ENCODE peak calls at places on chromosome 3, in five cellular contexts. R, B, Q, D and M are unnamed samples.

GRCh38 chr3:151085227-151085888 is at the start of gene MED12L:
- DNase-seq in R (no peak), B (peak; percentile 91), Q (peak; percentile 52), D (peak; percentile 72), M (no peak)

GRCh38 chr3:126518779-126519177 is 1.2 kb upstream of the UROC1 start:
- DNase-seq in R (no peak), B (no peak), Q (no peak), D (no peak), M (no peak)

GRCh38 chr3:141482250-141482937 is 4.4 kb upstream of the RASA2 start:
- DNase-seq in R (peak; percentile 49), B (peak; percentile 53), Q (peak; percentile 83), D (peak; percentile 68), M (peak; percentile 14)

GRCh38 chr3:87147562-87147961 is 79.5 kb upstream of the CHMP2B start:
- DNase-seq in R (no peak), B (no peak), Q (no peak), D (no peak), M (no peak)

GRCh38 chr3:62159056-62159455 is 214.3 kb downstream of the FEZF2 start:
- DNase-seq in R (no peak), B (no peak), Q (no peak), D (no peak), M (no peak)

GRCh38 chr3:31695280-31696008 is 162.7 kb downstream of the STT3B start:
- DNase-seq in R (no peak), B (no peak), Q (peak; percentile 47), D (peak; percentile 50), M (peak; percentile 24)

GRCh38 chr3:36282774-36283173 is 97.5 kb upstream of the STAC start:
- DNase-seq in R (no peak), B (no peak), Q (no peak), D (no peak), M (no peak)

GRCh38 chr3:1172642-1173041 is 79.8 kb downstream of the CNTN6 start:
- DNase-seq in R (no peak), B (no peak), Q (no peak), D (no peak), M (no peak)

GRCh38 chr3:136135039-136135802 is 60.9 kb downstream of the MSL2 start:
- DNase-seq in R (no peak), B (no peak), Q (no peak), D (peak; percentile 90), M (no peak)

GRCh38 chr3:185968168-185968567 is 30.4 kb upstream of the TRA2B start:
- DNase-seq in R (no peak), B (no peak), Q (no peak), D (no peak), M (no peak)

GRCh38 chr3:17642474-17642873 is 100.0 kb downstream of the TBC1D5 start:
- DNase-seq in R (no peak), B (no peak), Q (no peak), D (no peak), M (no peak)

GRCh38 chr3:39447637-39448483 is 19.6 kb upstream of the MOBP start:
- DNase-seq in R (peak; percentile 48), B (peak; percentile 80), Q (peak; percentile 48), D (peak; percentile 77), M (peak; percentile 74)

GRCh38 chr3:18098960-18099587 is 326.1 kb downstream of the SATB1 start:
- DNase-seq in R (peak; percentile 90), B (peak; percentile 61), Q (peak; percentile 72), D (peak; percentile 81), M (peak; percentile 74)

GRCh38 chr3:127738192-127738840 is 65.6 kb downstream of the ABTB1 start:
- DNase-seq in R (peak; percentile 77), B (no peak), Q (peak; percentile 22), D (no peak), M (peak; percentile 72)

GRCh38 chr3:30286811-30287210 is 319.6 kb upstream of the TGFBR2 start:
- DNase-seq in R (peak; percentile 4), B (no peak), Q (no peak), D (no peak), M (no peak)

GRCh38 chr3:48952510-48953118 is 34.0 kb downstream of the ARIH2 start:
- DNase-seq in R (no peak), B (no peak), Q (no peak), D (peak; percentile 15), M (peak; percentile 44)

GRCh38 chr3:60588806-60589205 is 662.4 kb downstream of the FHIT start:
- DNase-seq in R (peak; percentile 32), B (no peak), Q (no peak), D (no peak), M (no peak)

GRCh38 chr3:54983266-54983910 is 55.5 kb upstream of the LRTM1 start:
- DNase-seq in R (no peak), B (no peak), Q (no peak), D (no peak), M (no peak)

GRCh38 chr3:11600501-11601282 is 43.0 kb downstream of the VGLL4 start:
- DNase-seq in R (peak; percentile 97), B (peak; percentile 91), Q (no peak), D (no peak), M (peak; percentile 71)

GRCh38 chr3:136110481-136110880 is 85.7 kb downstream of the MSL2 start:
- DNase-seq in R (no peak), B (no peak), Q (no peak), D (no peak), M (no peak)

GRCh38 chr3:20039765-20040475 is at the start of gene KAT2B:
- DNase-seq in R (peak; percentile 19), B (peak; percentile 69), Q (peak; percentile 62), D (peak; percentile 87), M (peak; percentile 51)

GRCh38 chr3:127680790-127681189 is 8.0 kb downstream of the ABTB1 start:
- DNase-seq in R (no peak), B (no peak), Q (no peak), D (no peak), M (no peak)

GRCh38 chr3:44867421-44868111 is 5.9 kb downstream of the TMEM42 start:
- DNase-seq in R (no peak), B (no peak), Q (no peak), D (no peak), M (no peak)

GRCh38 chr3:32780735-32781210 is 37.0 kb upstream of the TRIM71 start:
- DNase-seq in R (no peak), B (peak; percentile 62), Q (no peak), D (peak; percentile 73), M (peak; percentile 34)

GRCh38 chr3:183437060-183437459 is 8.6 kb upstream of the MCF2L2 start:
- DNase-seq in R (no peak), B (no peak), Q (no peak), D (no peak), M (no peak)

GRCh38 chr3:23111799-23112198 is 91.3 kb upstream of the UBE2E2 start:
- DNase-seq in R (no peak), B (no peak), Q (no peak), D (no peak), M (no peak)

GRCh38 chr3:172987268-172987667 is 153.8 kb downstream of the SPATA16 start:
- DNase-seq in R (no peak), B (no peak), Q (no peak), D (no peak), M (peak; percentile 55)

GRCh38 chr3:45896956-45897355 is 10.6 kb downstream of the CCR9 start:
- DNase-seq in R (no peak), B (peak; percentile 29), Q (no peak), D (no peak), M (no peak)

GRCh38 chr3:15102833-15103232 is 3.9 kb upstream of the RBSN start:
- DNase-seq in R (no peak), B (no peak), Q (no peak), D (no peak), M (no peak)

GRCh38 chr3:114714957-114715356 is 421.1 kb downstream of the TIGIT start:
- DNase-seq in R (no peak), B (no peak), Q (no peak), D (no peak), M (peak; percentile 65)

GRCh38 chr3:126959921-126960603 is 22.9 kb upstream of the PLXNA1 start:
- DNase-seq in R (no peak), B (no peak), Q (no peak), D (no peak), M (peak; percentile 81)

GRCh38 chr3:168249048-168249538 is 153.4 kb upstream of the GOLIM4 start:
- DNase-seq in R (no peak), B (peak; percentile 8), Q (no peak), D (no peak), M (no peak)

GRCh38 chr3:105688821-105689220 is 180.0 kb downstream of the CBLB start:
- DNase-seq in R (no peak), B (no peak), Q (no peak), D (no peak), M (no peak)

GRCh38 chr3:46642971-46643370 is 30.6 kb downstream of the FAM240A start:
- DNase-seq in R (no peak), B (no peak), Q (peak; percentile 40), D (peak; percentile 81), M (no peak)

GRCh38 chr3:52493232-52494017 is 1.7 kb upstream of the STAB1 start:
- DNase-seq in R (no peak), B (no peak), Q (no peak), D (peak; percentile 45), M (no peak)

GRCh38 chr3:133868758-133869429 is 26.8 kb downstream of the RAB6B start:
- DNase-seq in R (no peak), B (no peak), Q (no peak), D (no peak), M (no peak)

GRCh38 chr3:14561051-14561634 is 21.0 kb upstream of the GRIP2 start:
- DNase-seq in R (no peak), B (no peak), Q (no peak), D (no peak), M (no peak)

GRCh38 chr3:191259486-191259885 is 60.4 kb downstream of the OSTN start:
- DNase-seq in R (no peak), B (no peak), Q (no peak), D (no peak), M (no peak)

GRCh38 chr3:146817705-146818104 is 212.6 kb upstream of the PLSCR5 start:
- DNase-seq in R (no peak), B (no peak), Q (no peak), D (peak; percentile 4), M (peak; percentile 19)